ENCODE peak calls at places on chromosomes 12 and 14, in six cellular contexts. Y is K562, M is GM12891, T is H1, K is GM12878, F is HepG2. E is an unnamed sample.

GRCh38 chr12:111505601-111506036 is 93.5 kb downstream of the ATXN2 start:
- DNase-seq in Y (no peak), M (no peak), T (no peak), K (peak), F (no peak), E (no peak)

GRCh38 chr14:99351166-99352007 is 79.4 kb upstream of the BCL11B start:
- DNase-seq in Y (no peak), M (no peak), T (no peak), K (no peak), F (no peak), E (no peak)

GRCh38 chr12:12323118-12323517 is 26.9 kb downstream of the MANSC1 start:
- DNase-seq in Y (no peak), M (no peak), T (no peak), K (no peak), F (no peak), E (no peak)

GRCh38 chr12:13982010-13982409 is 608 bp upstream of the GRIN2B start:
- DNase-seq in Y (no peak), M (no peak), T (no peak), K (no peak), F (no peak), E (no peak)

GRCh38 chr14:99586054-99586760 is 17.8 kb downstream of the CCDC85C start:
- DNase-seq in Y (no peak), M (no peak), T (no peak), K (no peak), F (no peak), E (no peak)

GRCh38 chr12:77625441-77625840 is 205.3 kb upstream of the NAV3 start:
- DNase-seq in Y (no peak), M (no peak), T (no peak), K (no peak), F (no peak), E (no peak)

GRCh38 chr12:58204086-58204485 is 262.7 kb downstream of the ATP23 start:
- DNase-seq in Y (no peak), M (no peak), T (no peak), K (no peak), F (no peak), E (no peak)

GRCh38 chr12:92010853-92011701 is 134.6 kb downstream of the BTG1 start:
- DNase-seq in Y (no peak), M (no peak), T (no peak), K (no peak), F (no peak), E (no peak)

GRCh38 chr14:57957441-57957840 is 91.5 kb upstream of the SLC35F4 start:
- DNase-seq in Y (no peak), M (no peak), T (no peak), K (no peak), F (no peak), E (no peak)

GRCh38 chr14:72583316-72584272 is 310.3 kb downstream of the DPF3 start:
- DNase-seq in Y (no peak), M (no peak), T (no peak), K (no peak), F (no peak), E (no peak)

GRCh38 chr12:125968413-125968812 is 903.2 kb downstream of the AACS start:
- DNase-seq in Y (no peak), M (no peak), T (no peak), K (no peak), F (no peak), E (no peak)

GRCh38 chr12:109860961-109861360 is 19.4 kb downstream of the GLTP start:
- DNase-seq in Y (no peak), M (no peak), T (no peak), K (no peak), F (no peak), E (no peak)

GRCh38 chr14:33847066-33847465 is 103.8 kb downstream of the EGLN3 start:
- DNase-seq in Y (no peak), M (no peak), T (no peak), K (no peak), F (no peak), E (no peak)

GRCh38 chr12:37543131-37543965 is 773.2 kb upstream of the ALG10B start:
- DNase-seq in Y (no peak), M (no peak), T (no peak), K (no peak), F (no peak), E (no peak)

GRCh38 chr12:70756118-70756517 is 118.9 kb upstream of the PTPRB start:
- DNase-seq in Y (peak), M (no peak), T (no peak), K (no peak), F (no peak), E (no peak)

GRCh38 chr12:130830246-130830551 is 8.9 kb downstream of the STX2 start:
- DNase-seq in Y (peak), M (no peak), T (no peak), K (no peak), F (no peak), E (no peak)

GRCh38 chr12:44253338-44253856 is 417.5 kb downstream of the TMEM117 start:
- DNase-seq in Y (no peak), M (no peak), T (no peak), K (no peak), F (no peak), E (no peak)

GRCh38 chr14:65421201-65421981 is 8.9 kb downstream of the FUT8 start:
- DNase-seq in Y (no peak), M (no peak), T (no peak), K (no peak), F (no peak), E (no peak)

GRCh38 chr12:102765736-102766135 is 151.3 kb downstream of the PAH start:
- DNase-seq in Y (no peak), M (no peak), T (no peak), K (no peak), F (no peak), E (no peak)

GRCh38 chr12:110310754-110311153 is 29.7 kb downstream of the ATP2A2 start:
- DNase-seq in Y (no peak), M (no peak), T (no peak), K (no peak), F (no peak), E (no peak)

GRCh38 chr12:262817-263216 is at the start of gene SLC6A13:
- DNase-seq in Y (no peak), M (no peak), T (no peak), K (no peak), F (no peak), E (no peak)

GRCh38 chr12:263574-263973 is 938 bp upstream of the SLC6A13 start:
- DNase-seq in Y (no peak), M (no peak), T (no peak), K (no peak), F (no peak), E (no peak)

GRCh38 chr12:264269-264668 is 1.6 kb upstream of the SLC6A13 start:
- DNase-seq in Y (no peak), M (no peak), T (no peak), K (no peak), F (no peak), E (no peak)

GRCh38 chr12:267581-268482 is 5.2 kb upstream of the SLC6A13 start:
- DNase-seq in Y (no peak), M (no peak), T (no peak), K (no peak), F (no peak), E (no peak)

DNA sequence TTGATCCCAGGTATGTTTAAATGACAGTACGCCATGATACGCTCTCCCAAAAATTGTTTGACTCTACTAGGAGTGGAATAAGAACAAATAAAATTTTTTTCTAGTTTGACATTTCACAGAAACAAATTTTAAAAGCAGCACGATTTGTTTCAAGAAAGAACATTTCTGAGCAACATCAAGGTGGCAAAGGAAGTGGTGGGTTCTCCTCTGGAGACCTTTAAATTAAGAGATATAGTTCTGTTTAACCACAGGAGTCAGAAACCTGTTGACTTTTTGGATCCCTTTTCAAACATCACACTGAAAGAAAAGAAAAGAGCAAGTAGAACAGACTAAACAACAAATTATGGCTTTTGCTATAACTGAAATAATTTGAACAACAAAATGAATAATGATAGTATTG is 2.5 kb upstream of the SLC6A13 start:
- DNase-seq in Y (no peak), M (no peak), T (no peak), K (no peak), F (no peak), E (no peak)
- TF ChIP-seq TAF1 in Y (no peak), M (no peak), T (no peak), K (no peak), F (no peak), E (no peak)

DNA sequence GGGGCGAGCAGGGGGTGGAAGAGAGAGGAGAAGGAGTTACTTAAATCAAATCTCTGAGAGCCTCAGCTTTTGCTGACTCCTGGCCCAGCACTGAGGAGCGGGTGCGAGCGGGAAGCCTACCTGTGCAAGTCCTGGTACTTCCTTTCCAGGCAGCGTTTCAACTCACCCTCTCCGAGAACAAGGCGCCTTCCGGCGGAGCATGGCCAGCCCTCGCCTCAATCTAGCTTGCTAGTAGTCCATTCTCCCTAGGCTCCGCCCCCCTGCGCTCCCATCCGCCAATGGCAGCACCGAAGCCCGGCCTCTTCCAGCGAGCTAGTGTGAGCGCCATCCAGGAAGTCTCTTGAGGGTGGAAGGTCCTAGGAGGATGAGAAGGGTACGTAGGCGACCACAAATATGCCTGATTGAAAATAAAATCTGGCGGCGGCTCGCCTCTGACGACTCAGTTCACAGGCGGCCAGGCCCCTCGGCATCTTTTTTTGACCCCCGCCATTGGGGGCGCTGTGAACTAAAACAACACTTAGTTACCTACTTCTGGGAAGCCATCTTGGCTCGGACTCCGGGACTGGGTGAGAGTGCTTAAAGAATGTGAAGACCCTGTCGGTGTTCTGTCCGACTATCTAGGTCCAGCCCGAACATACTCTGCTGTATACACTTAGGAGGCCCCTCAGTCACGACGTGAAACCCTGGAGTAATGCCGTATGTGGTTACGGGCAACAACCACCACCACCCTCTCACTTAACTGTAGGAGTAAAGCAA is at the start of gene CHD8:
- DNase-seq in Y (peak), M (peak), T (peak), K (peak), F (peak), E (peak)
- TF ChIP-seq POLR2A in Y (peak), M (peak), T (peak), K (peak), F (peak), E (peak)

GRCh38 chr12:1908758-1909157 is 9.7 kb downstream of the CACNA2D4 start:
- DNase-seq in Y (no peak), M (no peak), T (no peak), K (no peak), F (no peak), E (no peak)

GRCh38 chr12:1904875-1905274 is 13.6 kb downstream of the CACNA2D4 start:
- DNase-seq in Y (no peak), M (no peak), T (no peak), K (no peak), F (no peak), E (no peak)

GRCh38 chr12:1906579-1906978 is 11.9 kb downstream of the CACNA2D4 start:
- DNase-seq in Y (no peak), M (no peak), T (no peak), K (no peak), F (no peak), E (no peak)

GRCh38 chr12:1910468-1910867 is 8.0 kb downstream of the CACNA2D4 start:
- DNase-seq in Y (no peak), M (no peak), T (no peak), K (no peak), F (no peak), E (no peak)

DNA sequence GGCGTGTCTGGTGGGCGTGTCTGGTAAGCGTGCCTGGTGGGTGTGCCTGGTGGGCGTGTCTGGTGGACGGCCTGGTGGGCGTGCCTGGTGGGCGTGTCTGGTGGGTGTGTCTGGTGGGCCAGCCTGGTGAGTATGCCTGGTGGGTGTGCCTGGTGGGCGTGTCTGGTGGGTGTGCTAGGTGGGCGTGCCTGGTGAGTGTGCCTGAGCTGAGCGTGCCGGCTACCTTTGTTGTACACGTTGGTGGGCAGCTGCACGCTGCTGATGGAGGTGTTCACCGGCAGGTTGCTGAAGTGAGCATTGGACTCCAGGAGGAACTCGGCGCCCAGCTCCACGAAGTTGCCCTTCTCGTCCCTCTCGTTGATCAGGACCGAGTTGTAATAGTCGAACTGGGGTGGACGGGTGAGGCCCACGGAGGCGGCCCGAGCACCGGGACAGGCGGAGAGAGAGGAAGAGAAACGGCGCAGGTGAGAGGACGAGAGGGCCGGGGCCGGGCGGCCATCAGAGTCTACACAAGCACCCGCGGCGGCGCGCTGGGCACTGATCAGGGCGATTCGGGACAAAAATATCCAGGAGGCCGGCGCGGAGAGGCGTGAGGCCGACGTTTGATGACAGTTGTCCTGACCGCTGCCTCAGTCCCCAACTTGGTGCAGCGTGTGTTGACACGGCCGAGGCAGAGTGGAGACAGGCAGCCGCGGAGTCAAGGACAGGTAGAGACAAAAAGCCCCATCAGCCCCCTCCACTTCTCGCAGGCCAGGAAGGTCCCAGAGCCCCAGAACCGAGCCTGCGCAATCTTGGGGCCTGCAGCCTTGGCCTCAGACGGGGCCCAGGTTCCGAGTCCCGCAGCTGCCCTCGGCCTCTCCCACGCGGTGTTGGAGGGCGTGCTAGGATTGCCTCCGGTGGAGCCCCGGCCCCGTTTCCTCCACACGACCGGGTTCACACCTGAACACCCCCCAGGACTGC is 10.5 kb downstream of the CACNA2D4 start:
- DNase-seq in Y (peak), M (no peak), T (no peak), K (no peak), F (no peak), E (no peak)
- TF ChIP-seq TAF1 in Y (no peak), M (no peak), T (no peak), K (no peak), F (no peak), E (no peak)

GRCh38 chr14:39432619-39433451 is 602 bp upstream of the FBXO33 start:
- DNase-seq in Y (peak), M (peak), T (peak), K (peak), F (peak), E (peak)

GRCh38 chr14:39430762-39431415 is 1.3 kb downstream of the FBXO33 start:
- DNase-seq in Y (no peak), M (no peak), T (no peak), K (no peak), F (peak), E (no peak)

GRCh38 chr14:39431416-39432178 is 636 bp downstream of the FBXO33 start:
- DNase-seq in Y (peak), M (peak), T (no peak), K (no peak), F (peak), E (peak)

GRCh38 chr14:39433452-39433813 is 1.2 kb upstream of the FBXO33 start:
- DNase-seq in Y (no peak), M (no peak), T (no peak), K (no peak), F (no peak), E (no peak)

GRCh38 chr14:39432179-39432618 is at the start of gene FBXO33:
- DNase-seq in Y (peak), M (peak), T (peak), K (peak), F (peak), E (peak)
- TF ChIP-seq POLR2A in Y (no peak), M (no peak), T (no peak), K (no peak), F (no peak), E (peak)

GRCh38 chr14:91075553-91075952 is 15.1 kb upstream of the RPS6KA5 start:
- DNase-seq in Y (no peak), M (no peak), T (no peak), K (no peak), F (no peak), E (no peak)
- TF ChIP-seq TAF1 in Y (no peak), M (no peak), T (no peak), K (no peak), F (no peak), E (no peak)

DNA sequence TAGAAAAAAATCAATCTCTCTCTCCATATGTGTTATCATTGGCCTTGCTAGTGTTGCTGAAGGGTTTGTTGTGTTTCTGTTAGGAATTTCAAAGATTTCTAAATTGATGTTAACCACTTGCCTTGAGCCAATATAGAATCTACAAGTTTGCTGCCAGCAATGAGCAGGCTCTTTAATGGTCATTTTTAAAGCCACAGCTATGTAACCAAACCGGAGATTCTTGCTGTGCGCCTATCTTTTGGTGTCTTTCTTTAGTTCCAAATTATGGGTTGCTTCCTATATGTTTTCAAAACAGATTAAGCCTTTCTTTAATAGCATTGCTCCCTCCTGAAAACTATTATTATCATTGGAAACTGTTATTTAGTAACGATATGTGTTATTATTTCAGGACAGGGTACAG is 545.7 kb downstream of the DIO2 start:
- DNase-seq in Y (no peak), M (no peak), T (no peak), K (no peak), F (no peak), E (no peak)
- TF ChIP-seq POLR2A in Y (no peak), M (no peak), T (no peak), K (no peak), F (no peak), E (no peak)

GRCh38 chr12:108069766-108070165 is 59.3 kb upstream of the WSCD2 start:
- DNase-seq in Y (no peak), M (no peak), T (no peak), K (no peak), F (no peak), E (no peak)
- TF ChIP-seq TAF1 in Y (no peak), M (no peak), T (no peak), K (no peak), F (no peak), E (no peak)

GRCh38 chr12:96336489-96336888 is 63.8 kb downstream of the CDK17 start:
- DNase-seq in Y (no peak), M (no peak), T (no peak), K (no peak), F (no peak), E (no peak)
- TF ChIP-seq POLR2A in Y (no peak), M (no peak), T (no peak), K (no peak), F (no peak), E (no peak)

DNA sequence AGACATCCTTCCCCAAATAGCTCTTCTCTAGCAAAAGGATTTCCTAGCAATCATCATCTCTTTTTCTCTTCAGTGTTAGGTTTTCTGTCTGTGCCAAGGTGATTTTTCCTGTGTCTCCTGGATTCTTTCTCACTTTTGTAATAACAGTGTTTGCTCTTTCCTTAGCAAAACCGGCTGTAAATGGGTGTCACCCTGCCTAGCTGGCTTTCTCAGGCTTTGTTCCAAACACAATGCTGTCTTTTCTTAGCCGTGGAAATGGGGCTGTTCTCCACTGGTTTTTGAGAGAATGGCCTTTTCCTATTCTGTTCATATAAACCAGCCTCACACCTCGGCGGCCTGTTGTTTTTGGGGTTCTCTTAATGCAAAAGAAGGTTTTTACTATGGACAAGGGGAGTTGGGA is 21.9 kb downstream of the JDP2 start:
- DNase-seq in Y (no peak), M (no peak), T (no peak), K (no peak), F (no peak), E (no peak)
- TF ChIP-seq TAF1 in Y (no peak), M (no peak), T (no peak), K (no peak), F (no peak), E (no peak)

DNA sequence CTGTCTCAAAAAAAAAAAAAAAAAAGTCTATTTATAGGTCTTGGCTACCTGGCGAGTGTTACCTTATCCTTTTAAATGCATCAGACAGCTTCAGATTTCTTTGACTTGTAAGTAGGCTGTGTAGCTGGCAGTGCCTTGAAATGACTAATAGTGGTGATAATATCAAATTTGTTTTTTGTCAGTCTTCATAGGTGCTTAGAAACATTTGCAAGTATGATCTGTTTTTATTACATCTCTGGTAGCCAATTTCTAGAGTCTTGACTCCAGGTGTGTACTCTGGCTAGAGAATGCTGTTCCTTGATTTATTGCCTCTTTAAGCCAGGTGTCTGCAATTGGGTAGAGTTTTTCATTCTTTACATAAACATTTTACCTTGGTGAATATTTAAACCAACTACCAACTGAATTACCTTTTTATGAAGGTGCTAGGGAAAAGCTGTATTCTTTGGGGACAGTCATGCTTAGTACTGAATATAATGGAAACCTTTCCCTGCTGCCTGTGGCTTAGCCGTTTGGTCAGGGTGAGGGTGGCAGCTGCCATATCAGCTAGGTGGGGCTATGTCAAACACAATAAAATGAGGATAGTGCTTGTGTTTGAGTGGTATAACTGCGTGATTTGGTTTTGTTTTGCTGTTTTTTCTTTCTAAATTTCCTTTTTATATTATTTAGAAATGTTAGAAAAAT is 32.7 kb downstream of the MLXIP start:
- DNase-seq in Y (no peak), M (no peak), T (no peak), K (no peak), F (no peak), E (no peak)
- TF ChIP-seq POLR2A in Y (no peak), M (no peak), T (no peak), K (no peak), F (no peak), E (no peak)